ENCODE peak calls at places on chromosome X, in ten cellular contexts. One of them, this sample, is unnamed.

GRCh38 chrX:73965833-73966232 is 338.1 kb upstream of the ZCCHC13 start:
- DNase-seq in nucleus accumbens: no peak
- DNase-seq in AG04449: no peak
- DNase-seq in HuH-7.5: no peak
- DNase-seq in activated CD4-positive, CD25-positive, alpha-beta regulatory T cell: no peak
- DNase-seq in germinal center: no peak
- DNase-seq in K562: no peak
- DNase-seq in NCI-H2081: no peak
- DNase-seq in stimulated activated CD4-positive, alpha-beta T cell treated with anti-CD3 and anti-CD28 coated beads, Interleukin-12 subunit alpha, Interleukin-12 subunit beta, amount 100 ng/mL, for 48 hours: no peak
- DNase-seq in Kasumi-1: no peak
- DNase-seq in this sample: no peak

GRCh38 chrX:103607385-103608304 is at the start of gene TCEAL3:
- DNase-seq in nucleus accumbens: peak
- DNase-seq in AG04449: no peak
- DNase-seq in HuH-7.5: no peak
- DNase-seq in activated CD4-positive, CD25-positive, alpha-beta regulatory T cell: no peak
- DNase-seq in germinal center: peak
- DNase-seq in K562: no peak
- DNase-seq in NCI-H2081: peak
- DNase-seq in stimulated activated CD4-positive, alpha-beta T cell treated with anti-CD3 and anti-CD28 coated beads, Interleukin-12 subunit alpha, Interleukin-12 subunit beta, amount 100 ng/mL, for 48 hours: no peak
- DNase-seq in Kasumi-1: no peak
- DNase-seq in this sample: no peak

GRCh38 chrX:39205467-39205866 is 404.2 kb downstream of the MID1IP1 start:
- DNase-seq in nucleus accumbens: no peak
- DNase-seq in AG04449: no peak
- DNase-seq in HuH-7.5: no peak
- DNase-seq in activated CD4-positive, CD25-positive, alpha-beta regulatory T cell: no peak
- DNase-seq in germinal center: no peak
- DNase-seq in K562: no peak
- DNase-seq in NCI-H2081: no peak
- DNase-seq in stimulated activated CD4-positive, alpha-beta T cell treated with anti-CD3 and anti-CD28 coated beads, Interleukin-12 subunit alpha, Interleukin-12 subunit beta, amount 100 ng/mL, for 48 hours: no peak
- DNase-seq in Kasumi-1: no peak
- DNase-seq in this sample: no peak

GRCh38 chrX:79524642-79525041 is 157.5 kb upstream of the ITM2A start:
- DNase-seq in nucleus accumbens: no peak
- DNase-seq in AG04449: no peak
- DNase-seq in HuH-7.5: no peak
- DNase-seq in activated CD4-positive, CD25-positive, alpha-beta regulatory T cell: no peak
- DNase-seq in germinal center: no peak
- DNase-seq in K562: no peak
- DNase-seq in NCI-H2081: no peak
- DNase-seq in stimulated activated CD4-positive, alpha-beta T cell treated with anti-CD3 and anti-CD28 coated beads, Interleukin-12 subunit alpha, Interleukin-12 subunit beta, amount 100 ng/mL, for 48 hours: no peak
- DNase-seq in Kasumi-1: peak
- DNase-seq in this sample: no peak

GRCh38 chrX:40140706-40141499 is 43.1 kb upstream of the BCOR start:
- DNase-seq in nucleus accumbens: no peak
- DNase-seq in AG04449: no peak
- DNase-seq in HuH-7.5: no peak
- DNase-seq in activated CD4-positive, CD25-positive, alpha-beta regulatory T cell: no peak
- DNase-seq in germinal center: no peak
- DNase-seq in K562: no peak
- DNase-seq in NCI-H2081: no peak
- DNase-seq in stimulated activated CD4-positive, alpha-beta T cell treated with anti-CD3 and anti-CD28 coated beads, Interleukin-12 subunit alpha, Interleukin-12 subunit beta, amount 100 ng/mL, for 48 hours: no peak
- DNase-seq in Kasumi-1: no peak
- DNase-seq in this sample: no peak

GRCh38 chrX:137052641-137053235 is 18.9 kb upstream of the GPR101 start:
- DNase-seq in nucleus accumbens: no peak
- DNase-seq in AG04449: no peak
- DNase-seq in HuH-7.5: no peak
- DNase-seq in activated CD4-positive, CD25-positive, alpha-beta regulatory T cell: no peak
- DNase-seq in germinal center: peak
- DNase-seq in K562: no peak
- DNase-seq in NCI-H2081: no peak
- DNase-seq in stimulated activated CD4-positive, alpha-beta T cell treated with anti-CD3 and anti-CD28 coated beads, Interleukin-12 subunit alpha, Interleukin-12 subunit beta, amount 100 ng/mL, for 48 hours: no peak
- DNase-seq in Kasumi-1: no peak
- DNase-seq in this sample: no peak

GRCh38 chrX:120120223-120120622 is 4.5 kb upstream of the RHOXF1 start:
- DNase-seq in nucleus accumbens: no peak
- DNase-seq in AG04449: no peak
- DNase-seq in HuH-7.5: no peak
- DNase-seq in activated CD4-positive, CD25-positive, alpha-beta regulatory T cell: no peak
- DNase-seq in germinal center: no peak
- DNase-seq in K562: no peak
- DNase-seq in NCI-H2081: no peak
- DNase-seq in stimulated activated CD4-positive, alpha-beta T cell treated with anti-CD3 and anti-CD28 coated beads, Interleukin-12 subunit alpha, Interleukin-12 subunit beta, amount 100 ng/mL, for 48 hours: no peak
- DNase-seq in Kasumi-1: no peak
- DNase-seq in this sample: no peak

GRCh38 chrX:3501833-3502535 is 155.5 kb upstream of the MXRA5 start:
- DNase-seq in nucleus accumbens: no peak
- DNase-seq in AG04449: no peak
- DNase-seq in HuH-7.5: no peak
- DNase-seq in activated CD4-positive, CD25-positive, alpha-beta regulatory T cell: no peak
- DNase-seq in germinal center: no peak
- DNase-seq in K562: no peak
- DNase-seq in NCI-H2081: no peak
- DNase-seq in stimulated activated CD4-positive, alpha-beta T cell treated with anti-CD3 and anti-CD28 coated beads, Interleukin-12 subunit alpha, Interleukin-12 subunit beta, amount 100 ng/mL, for 48 hours: no peak
- DNase-seq in Kasumi-1: no peak
- DNase-seq in this sample: no peak

GRCh38 chrX:39613508-39613921 is 484.2 kb downstream of the BCOR start:
- DNase-seq in nucleus accumbens: no peak
- DNase-seq in AG04449: no peak
- DNase-seq in HuH-7.5: peak
- DNase-seq in activated CD4-positive, CD25-positive, alpha-beta regulatory T cell: no peak
- DNase-seq in germinal center: peak
- DNase-seq in K562: no peak
- DNase-seq in NCI-H2081: peak
- DNase-seq in stimulated activated CD4-positive, alpha-beta T cell treated with anti-CD3 and anti-CD28 coated beads, Interleukin-12 subunit alpha, Interleukin-12 subunit beta, amount 100 ng/mL, for 48 hours: peak
- DNase-seq in Kasumi-1: peak
- DNase-seq in this sample: no peak

GRCh38 chrX:38192007-38192625 is 28.6 kb downstream of the SRPX start:
- DNase-seq in nucleus accumbens: no peak
- DNase-seq in AG04449: no peak
- DNase-seq in HuH-7.5: no peak
- DNase-seq in activated CD4-positive, CD25-positive, alpha-beta regulatory T cell: no peak
- DNase-seq in germinal center: peak
- DNase-seq in K562: peak
- DNase-seq in NCI-H2081: no peak
- DNase-seq in stimulated activated CD4-positive, alpha-beta T cell treated with anti-CD3 and anti-CD28 coated beads, Interleukin-12 subunit alpha, Interleukin-12 subunit beta, amount 100 ng/mL, for 48 hours: no peak
- DNase-seq in Kasumi-1: peak
- DNase-seq in this sample: no peak

GRCh38 chrX:16186380-16187007 is 19.2 kb downstream of the MAGEB17 start:
- DNase-seq in nucleus accumbens: no peak
- DNase-seq in AG04449: no peak
- DNase-seq in HuH-7.5: no peak
- DNase-seq in activated CD4-positive, CD25-positive, alpha-beta regulatory T cell: no peak
- DNase-seq in germinal center: no peak
- DNase-seq in K562: no peak
- DNase-seq in NCI-H2081: no peak
- DNase-seq in stimulated activated CD4-positive, alpha-beta T cell treated with anti-CD3 and anti-CD28 coated beads, Interleukin-12 subunit alpha, Interleukin-12 subunit beta, amount 100 ng/mL, for 48 hours: no peak
- DNase-seq in Kasumi-1: no peak
- DNase-seq in this sample: no peak

GRCh38 chrX:121496966-121497365 is 449.6 kb downstream of the GLUD2 start:
- DNase-seq in nucleus accumbens: no peak
- DNase-seq in AG04449: no peak
- DNase-seq in HuH-7.5: no peak
- DNase-seq in activated CD4-positive, CD25-positive, alpha-beta regulatory T cell: no peak
- DNase-seq in germinal center: no peak
- DNase-seq in K562: no peak
- DNase-seq in NCI-H2081: no peak
- DNase-seq in stimulated activated CD4-positive, alpha-beta T cell treated with anti-CD3 and anti-CD28 coated beads, Interleukin-12 subunit alpha, Interleukin-12 subunit beta, amount 100 ng/mL, for 48 hours: no peak
- DNase-seq in Kasumi-1: no peak
- DNase-seq in this sample: no peak

GRCh38 chrX:87663421-87663820 is 145.8 kb downstream of the KLHL4 start:
- DNase-seq in nucleus accumbens: no peak
- DNase-seq in AG04449: no peak
- DNase-seq in HuH-7.5: no peak
- DNase-seq in activated CD4-positive, CD25-positive, alpha-beta regulatory T cell: no peak
- DNase-seq in germinal center: no peak
- DNase-seq in K562: no peak
- DNase-seq in NCI-H2081: no peak
- DNase-seq in stimulated activated CD4-positive, alpha-beta T cell treated with anti-CD3 and anti-CD28 coated beads, Interleukin-12 subunit alpha, Interleukin-12 subunit beta, amount 100 ng/mL, for 48 hours: no peak
- DNase-seq in Kasumi-1: no peak
- DNase-seq in this sample: no peak

GRCh38 chrX:24396236-24396929 is 35.9 kb downstream of the SUPT20HL1 start:
- DNase-seq in nucleus accumbens: no peak
- DNase-seq in AG04449: peak
- DNase-seq in HuH-7.5: no peak
- DNase-seq in activated CD4-positive, CD25-positive, alpha-beta regulatory T cell: no peak
- DNase-seq in germinal center: no peak
- DNase-seq in K562: no peak
- DNase-seq in NCI-H2081: no peak
- DNase-seq in stimulated activated CD4-positive, alpha-beta T cell treated with anti-CD3 and anti-CD28 coated beads, Interleukin-12 subunit alpha, Interleukin-12 subunit beta, amount 100 ng/mL, for 48 hours: no peak
- DNase-seq in Kasumi-1: no peak
- DNase-seq in this sample: no peak

GRCh38 chrX:43676960-43677582 is 21.0 kb downstream of the MAOA start:
- DNase-seq in nucleus accumbens: no peak
- DNase-seq in AG04449: no peak
- DNase-seq in HuH-7.5: no peak
- DNase-seq in activated CD4-positive, CD25-positive, alpha-beta regulatory T cell: no peak
- DNase-seq in germinal center: no peak
- DNase-seq in K562: no peak
- DNase-seq in NCI-H2081: peak
- DNase-seq in stimulated activated CD4-positive, alpha-beta T cell treated with anti-CD3 and anti-CD28 coated beads, Interleukin-12 subunit alpha, Interleukin-12 subunit beta, amount 100 ng/mL, for 48 hours: no peak
- DNase-seq in Kasumi-1: no peak
- DNase-seq in this sample: no peak

GRCh38 chrX:115602729-115603389 is 41.9 kb downstream of the PLS3 start:
- DNase-seq in nucleus accumbens: no peak
- DNase-seq in AG04449: no peak
- DNase-seq in HuH-7.5: no peak
- DNase-seq in activated CD4-positive, CD25-positive, alpha-beta regulatory T cell: no peak
- DNase-seq in germinal center: no peak
- DNase-seq in K562: no peak
- DNase-seq in NCI-H2081: no peak
- DNase-seq in stimulated activated CD4-positive, alpha-beta T cell treated with anti-CD3 and anti-CD28 coated beads, Interleukin-12 subunit alpha, Interleukin-12 subunit beta, amount 100 ng/mL, for 48 hours: no peak
- DNase-seq in Kasumi-1: no peak
- DNase-seq in this sample: no peak

GRCh38 chrX:22665818-22666217 is 333.9 kb upstream of the DDX53 start:
- DNase-seq in nucleus accumbens: no peak
- DNase-seq in AG04449: no peak
- DNase-seq in HuH-7.5: no peak
- DNase-seq in activated CD4-positive, CD25-positive, alpha-beta regulatory T cell: no peak
- DNase-seq in germinal center: no peak
- DNase-seq in K562: no peak
- DNase-seq in NCI-H2081: no peak
- DNase-seq in stimulated activated CD4-positive, alpha-beta T cell treated with anti-CD3 and anti-CD28 coated beads, Interleukin-12 subunit alpha, Interleukin-12 subunit beta, amount 100 ng/mL, for 48 hours: no peak
- DNase-seq in Kasumi-1: no peak
- DNase-seq in this sample: no peak

GRCh38 chrX:43552166-43552565 is 103.9 kb upstream of the MAOA start:
- DNase-seq in nucleus accumbens: no peak
- DNase-seq in AG04449: no peak
- DNase-seq in HuH-7.5: peak
- DNase-seq in activated CD4-positive, CD25-positive, alpha-beta regulatory T cell: no peak
- DNase-seq in germinal center: no peak
- DNase-seq in K562: no peak
- DNase-seq in NCI-H2081: no peak
- DNase-seq in stimulated activated CD4-positive, alpha-beta T cell treated with anti-CD3 and anti-CD28 coated beads, Interleukin-12 subunit alpha, Interleukin-12 subunit beta, amount 100 ng/mL, for 48 hours: no peak
- DNase-seq in Kasumi-1: no peak
- DNase-seq in this sample: no peak

GRCh38 chrX:119272882-119273806 is 37.1 kb downstream of the PGRMC1 start:
- DNase-seq in nucleus accumbens: no peak
- DNase-seq in AG04449: no peak
- DNase-seq in HuH-7.5: no peak
- DNase-seq in activated CD4-positive, CD25-positive, alpha-beta regulatory T cell: peak
- DNase-seq in germinal center: peak
- DNase-seq in K562: peak
- DNase-seq in NCI-H2081: no peak
- DNase-seq in stimulated activated CD4-positive, alpha-beta T cell treated with anti-CD3 and anti-CD28 coated beads, Interleukin-12 subunit alpha, Interleukin-12 subunit beta, amount 100 ng/mL, for 48 hours: peak
- DNase-seq in Kasumi-1: no peak
- DNase-seq in this sample: no peak

GRCh38 chrX:16320765-16321355 is 153.6 kb downstream of the MAGEB17 start:
- DNase-seq in nucleus accumbens: no peak
- DNase-seq in AG04449: no peak
- DNase-seq in HuH-7.5: no peak
- DNase-seq in activated CD4-positive, CD25-positive, alpha-beta regulatory T cell: no peak
- DNase-seq in germinal center: no peak
- DNase-seq in K562: no peak
- DNase-seq in NCI-H2081: no peak
- DNase-seq in stimulated activated CD4-positive, alpha-beta T cell treated with anti-CD3 and anti-CD28 coated beads, Interleukin-12 subunit alpha, Interleukin-12 subunit beta, amount 100 ng/mL, for 48 hours: no peak
- DNase-seq in Kasumi-1: no peak
- DNase-seq in this sample: no peak

GRCh38 chrX:111581086-111581485 is 69.6 kb downstream of the SERTM2 start:
- DNase-seq in nucleus accumbens: no peak
- DNase-seq in AG04449: no peak
- DNase-seq in HuH-7.5: no peak
- DNase-seq in activated CD4-positive, CD25-positive, alpha-beta regulatory T cell: no peak
- DNase-seq in germinal center: no peak
- DNase-seq in K562: no peak
- DNase-seq in NCI-H2081: no peak
- DNase-seq in stimulated activated CD4-positive, alpha-beta T cell treated with anti-CD3 and anti-CD28 coated beads, Interleukin-12 subunit alpha, Interleukin-12 subunit beta, amount 100 ng/mL, for 48 hours: no peak
- DNase-seq in Kasumi-1: no peak
- DNase-seq in this sample: no peak

GRCh38 chrX:49197543-49198087 is 2.4 kb downstream of the SYP start:
- DNase-seq in nucleus accumbens: no peak
- DNase-seq in AG04449: no peak
- DNase-seq in HuH-7.5: no peak
- DNase-seq in activated CD4-positive, CD25-positive, alpha-beta regulatory T cell: no peak
- DNase-seq in germinal center: no peak
- DNase-seq in K562: no peak
- DNase-seq in NCI-H2081: no peak
- DNase-seq in stimulated activated CD4-positive, alpha-beta T cell treated with anti-CD3 and anti-CD28 coated beads, Interleukin-12 subunit alpha, Interleukin-12 subunit beta, amount 100 ng/mL, for 48 hours: no peak
- DNase-seq in Kasumi-1: no peak
- DNase-seq in this sample: no peak

GRCh38 chrX:138711399-138712347 is at the start of gene FGF13:
- DNase-seq in nucleus accumbens: peak
- DNase-seq in AG04449: no peak
- DNase-seq in HuH-7.5: peak
- DNase-seq in activated CD4-positive, CD25-positive, alpha-beta regulatory T cell: no peak
- DNase-seq in germinal center: peak
- DNase-seq in K562: no peak
- DNase-seq in NCI-H2081: no peak
- DNase-seq in stimulated activated CD4-positive, alpha-beta T cell treated with anti-CD3 and anti-CD28 coated beads, Interleukin-12 subunit alpha, Interleukin-12 subunit beta, amount 100 ng/mL, for 48 hours: no peak
- DNase-seq in Kasumi-1: peak
- DNase-seq in this sample: no peak

This sample was measured in glomerular endothelial cell.